ENCODE peak calls at places on chromosomes 12 and 14, in four cellular contexts. Z is mammary epithelial cell, S is fibroblast of lung, F is astrocyte. C is an unnamed sample.

GRCh38 chr12:23686095-23686494 is 263.4 kb downstream of the SOX5 start:
- DNase-seq in S (peak; percentile 7), Z (no peak), F (no peak), C (no peak)

GRCh38 chr14:77151918-77152588 is 10.5 kb upstream of the ZDHHC22 start:
- DNase-seq in S (peak; percentile 42), Z (peak; percentile 20), F (peak; percentile 6), C (no peak)

GRCh38 chr14:32134448-32135070 is 57.5 kb downstream of the ARHGAP5 start:
- DNase-seq in F (peak; percentile 59), S (peak; percentile 34), Z (peak; percentile 52), C (no peak)

GRCh38 chr14:29354446-29354845 is 573.2 kb downstream of the PRKD1 start:
- DNase-seq in F (no peak), Z (no peak), S (no peak), C (no peak)

GRCh38 chr14:71148627-71149026 is 241.4 kb downstream of the PCNX1 start:
- DNase-seq in F (no peak), Z (no peak), S (no peak), C (no peak)

GRCh38 chr12:122732170-122732569 is 1.5 kb upstream of the HCAR1 start:
- DNase-seq in S (no peak), Z (no peak), F (no peak), C (no peak)

GRCh38 chr12:74985293-74985985 is 224.2 kb downstream of the KCNC2 start:
- DNase-seq in Z (no peak), F (no peak), S (no peak), C (no peak)

GRCh38 chr14:92679246-92679645 is 69.2 kb downstream of the LGMN start:
- DNase-seq in F (no peak), S (no peak), Z (no peak), C (no peak)

DNA sequence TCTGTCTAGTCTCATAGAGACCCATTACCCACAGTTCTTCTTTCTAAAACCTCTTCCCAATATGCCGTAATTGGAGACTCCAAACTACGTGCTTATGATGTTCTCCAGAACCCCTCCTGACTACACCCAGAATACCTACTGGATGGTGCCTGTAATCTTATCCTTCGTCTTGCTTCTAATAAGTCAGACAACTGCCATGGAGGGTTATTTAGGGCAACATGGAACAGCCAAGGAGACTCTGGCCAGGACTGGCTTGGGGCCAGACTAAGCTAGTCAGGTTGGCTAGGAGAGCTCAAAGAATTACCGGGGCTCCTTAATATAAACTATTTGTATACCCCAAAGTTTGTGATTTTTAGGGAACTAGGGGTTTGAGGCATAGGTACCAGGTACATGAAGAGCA is 6.8 kb downstream of the PFKM start:
- DNase-seq in F (no peak), Z (no peak), S (no peak), C (no peak)
- H3K36me3 ChIP-seq in F (peaks cover 41% of the 10 kb centered on the region), Z (peaks cover 13% of the 10 kb centered on the region), S (peaks cover 5% of the 10 kb centered on the region), C (peaks cover 17% of the 10 kb centered on the region)

GRCh38 chr14:98195256-98195655 is 1076.7 kb downstream of the BCL11B start:
- DNase-seq in S (no peak), F (no peak), Z (no peak), C (no peak)

GRCh38 chr14:98197933-98198332 is 1074.1 kb downstream of the BCL11B start:
- DNase-seq in S (no peak), F (no peak), Z (no peak), C (no peak)

GRCh38 chr14:98194821-98195220 is 1077.2 kb downstream of the BCL11B start:
- DNase-seq in F (no peak), S (no peak), Z (no peak), C (no peak)

GRCh38 chr14:98200621-98201020 is 1071.4 kb downstream of the BCL11B start:
- DNase-seq in Z (no peak), S (no peak), F (no peak), C (no peak)

DNA sequence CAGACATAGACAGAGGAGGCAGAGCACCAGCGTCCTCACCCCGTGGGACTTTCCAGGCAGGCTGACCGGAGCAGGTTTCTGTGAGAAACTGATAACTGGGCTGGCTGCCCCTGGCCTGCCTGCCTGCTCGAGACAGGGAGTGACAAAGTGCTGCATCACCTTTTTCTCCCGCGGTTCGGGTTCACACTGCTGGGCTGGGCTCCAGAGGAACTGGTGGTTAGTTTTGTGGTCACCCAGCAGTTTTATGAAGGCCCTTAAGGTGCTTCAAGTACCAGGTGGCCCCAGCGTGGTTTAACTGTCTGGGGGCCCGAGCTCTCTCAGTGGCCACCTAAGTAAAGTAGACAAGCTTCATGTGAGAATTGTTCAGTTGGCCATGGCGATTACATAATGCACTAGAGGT is 1073.6 kb downstream of the BCL11B start:
- DNase-seq in F (peak; percentile 10), S (no peak), Z (peak; percentile 75), C (no peak)
- H3K36me3 ChIP-seq in F (no peaks in the 10 kb centered on the region), S (no peaks in the 10 kb centered on the region), Z (no peaks in the 10 kb centered on the region), C (no peaks in the 10 kb centered on the region)

DNA sequence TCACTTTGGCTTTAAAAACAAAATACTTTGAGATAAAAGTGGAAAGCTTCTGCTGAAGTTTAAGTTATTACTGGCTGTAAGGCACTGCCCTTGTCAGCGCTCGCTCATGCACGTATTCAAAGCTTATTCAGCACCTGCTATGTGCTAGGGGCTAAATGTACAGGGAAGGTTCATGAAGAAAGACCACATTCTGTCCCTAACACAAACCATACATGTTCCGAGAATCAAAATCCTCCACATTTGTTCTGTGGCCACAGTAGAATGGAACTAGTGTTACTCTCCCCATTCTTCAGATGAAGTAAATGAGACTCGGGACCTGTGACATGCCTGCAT is 33.8 kb upstream of the GPR68 start:
- DNase-seq in S (no peak), Z (no peak), F (no peak), C (no peak)
- H3K36me3 ChIP-seq in S (no peaks in the 10 kb centered on the region), Z (no peaks in the 10 kb centered on the region), F (no peaks in the 10 kb centered on the region), C (no peaks in the 10 kb centered on the region)

GRCh38 chr14:65723348-65723747 is 310.8 kb downstream of the FUT8 start:
- DNase-seq in S (no peak), Z (no peak), F (no peak), C (no peak)

GRCh38 chr14:65729547-65729946 is 317.0 kb downstream of the FUT8 start:
- DNase-seq in S (no peak), Z (no peak), F (no peak), C (no peak)

GRCh38 chr14:65732112-65732511 is 319.6 kb downstream of the FUT8 start:
- DNase-seq in S (no peak), Z (no peak), F (no peak), C (no peak)

GRCh38 chr14:65728604-65729003 is 316.1 kb downstream of the FUT8 start:
- DNase-seq in F (no peak), Z (no peak), S (no peak), C (no peak)
- H3K36me3 ChIP-seq in F (peaks cover 17% of the 10 kb centered on the region), Z (no peaks in the 10 kb centered on the region), S (no peaks in the 10 kb centered on the region), C (peaks cover 15% of the 10 kb centered on the region)